ENCODE peak calls at places on chromosomes 16 and 17, in ten cellular contexts. A is mucosa of gallbladder; D is effector memory CD8-positive, alpha-beta T cell; L is NCI-H1436; C is stimulated activated CD8-positive, alpha-beta memory T cell treated with anti-CD3 and anti-CD28 coated beads, Interleukin-4, amount 100 ng/mL, for 1 hour; F is EL; M is COLO829; T is SK-N-DZ; P is right atrium auricular region; Y is skeletal muscle cell. U is an unnamed sample.

GRCh38 chr17:67629963-67630320 is 87.8 kb upstream of the NOL11 start:
- DNase-seq in C (no peak), F (peak), D (no peak), M (peak), A (peak), T (peak), P (no peak), L (peak), Y (no peak), U (no peak)

GRCh38 chr16:23388786-23389185 is 64.2 kb downstream of the COG7 start:
- DNase-seq in P (no peak), F (no peak), L (no peak), C (no peak), Y (no peak), A (no peak), D (no peak), M (no peak), T (no peak), U (no peak)

GRCh38 chr16:80014241-80014939 is 413.9 kb upstream of the MAF start:
- DNase-seq in T (no peak), A (no peak), M (no peak), P (no peak), C (no peak), D (no peak), L (no peak), Y (no peak), F (peak), U (no peak)

GRCh38 chr17:43829738-43830137 is 3.2 kb downstream of the MPP3 start:
- DNase-seq in F (no peak), C (no peak), Y (no peak), P (no peak), L (no peak), A (no peak), T (no peak), D (no peak), M (no peak), U (no peak)

GRCh38 chr17:42579794-42580551 is 2.4 kb upstream of the PSMC3IP start:
- DNase-seq in Y (no peak), P (no peak), F (no peak), D (no peak), C (no peak), M (no peak), L (no peak), A (no peak), T (no peak), U (no peak)

GRCh38 chr16:7185689-7186088 is 147.0 kb upstream of the RBFOX1 start:
- DNase-seq in P (no peak), C (no peak), M (no peak), A (no peak), F (no peak), D (no peak), T (no peak), L (no peak), Y (no peak), U (no peak)

GRCh38 chr16:1019234-1019933 is 37.8 kb downstream of the SOX8 start:
- DNase-seq in P (peak), C (no peak), M (no peak), T (no peak), F (peak), A (peak), Y (no peak), L (no peak), D (no peak), U (peak)

GRCh38 chr17:14748036-14748715 is 447.3 kb downstream of the HS3ST3B1 start:
- DNase-seq in T (no peak), F (no peak), Y (no peak), M (no peak), C (no peak), A (no peak), P (no peak), D (no peak), L (no peak), U (no peak)

GRCh38 chr17:39294060-39294459 is 68.3 kb upstream of the STAC2 start:
- DNase-seq in D (no peak), A (no peak), P (no peak), M (no peak), L (no peak), F (no peak), C (no peak), Y (no peak), T (no peak), U (no peak)

GRCh38 chr16:27355610-27356009 is 41.8 kb downstream of the IL4R start:
- DNase-seq in L (no peak), D (peak), C (no peak), P (peak), M (no peak), A (peak), T (no peak), Y (no peak), F (peak), U (peak)

GRCh38 chr17:81173761-81174160 is 7.7 kb upstream of the AATK start:
- DNase-seq in T (no peak), L (no peak), Y (no peak), P (no peak), F (no peak), C (no peak), A (no peak), D (no peak), M (no peak), U (no peak)

GRCh38 chr17:14545156-14545906 is 244.4 kb downstream of the HS3ST3B1 start:
- DNase-seq in M (no peak), T (no peak), L (no peak), P (no peak), C (no peak), D (no peak), F (no peak), A (peak), Y (no peak), U (no peak)

GRCh38 chr17:17001076-17001777 is 29.3 kb upstream of the TNFRSF13B start:
- DNase-seq in M (no peak), Y (no peak), L (no peak), T (no peak), A (no peak), D (no peak), P (no peak), C (no peak), F (no peak), U (no peak)

GRCh38 chr16:56943761-56944375 is 11.9 kb downstream of the HERPUD1 start:
- DNase-seq in Y (no peak), M (no peak), D (no peak), T (no peak), P (no peak), A (no peak), C (no peak), F (no peak), L (no peak), U (no peak)

GRCh38 chr17:65013613-65014391 is 42.7 kb downstream of the GNA13 start:
- DNase-seq in T (no peak), F (peak), A (no peak), M (peak), Y (peak), P (no peak), L (no peak), C (peak), D (peak), U (no peak)

GRCh38 chr17:49514374-49514738 is 19.3 kb downstream of the NGFR start:
- DNase-seq in M (no peak), D (no peak), F (peak), L (no peak), T (peak), C (no peak), A (no peak), Y (no peak), P (no peak), U (no peak)

GRCh38 chr17:57107498-57108101 is 22.6 kb downstream of the AKAP1 start:
- DNase-seq in Y (no peak), C (no peak), L (peak), M (peak), T (no peak), D (no peak), P (no peak), A (peak), F (peak), U (no peak)

GRCh38 chr17:65049085-65049756 is 7.3 kb downstream of the GNA13 start:
- DNase-seq in A (no peak), P (no peak), C (no peak), F (no peak), T (no peak), Y (no peak), M (no peak), D (no peak), L (no peak), U (no peak)

GRCh38 chr17:50657627-50658026 is 22.9 kb downstream of the ABCC3 start:
- DNase-seq in M (no peak), T (no peak), A (no peak), F (no peak), Y (no peak), D (no peak), C (no peak), P (no peak), L (no peak), U (no peak)

GRCh38 chr16:72666267-72666666 is 381.7 kb downstream of the ZFHX3 start:
- DNase-seq in P (no peak), Y (no peak), D (no peak), T (peak), M (no peak), F (peak), C (no peak), A (no peak), L (no peak), U (no peak)

GRCh38 chr16:12262454-12263180 is 286.1 kb downstream of the SNX29 start:
- DNase-seq in C (no peak), D (no peak), Y (no peak), F (no peak), P (no peak), M (no peak), A (peak), L (no peak), T (no peak), U (no peak)

GRCh38 chr17:80650751-80651173 is 106.1 kb downstream of the RPTOR start:
- DNase-seq in A (no peak), T (no peak), P (no peak), L (no peak), Y (no peak), M (no peak), C (no peak), D (no peak), F (no peak), U (no peak)

GRCh38 chr17:72887917-72888316 is 204.6 kb downstream of the SLC39A11 start:
- DNase-seq in C (no peak), T (no peak), M (no peak), L (no peak), D (no peak), A (no peak), F (no peak), Y (no peak), P (no peak), U (no peak)

GRCh38 chr16:52677487-52677886 is 130.5 kb upstream of the TOX3 start:
- DNase-seq in A (no peak), Y (no peak), L (no peak), P (no peak), D (no peak), F (no peak), C (no peak), M (no peak), T (no peak), U (no peak)

GRCh38 chr17:43768382-43768781 is 9.8 kb upstream of the SOST start:
- DNase-seq in A (peak), Y (no peak), L (no peak), M (no peak), F (no peak), C (no peak), P (no peak), D (no peak), T (no peak), U (peak)

GRCh38 chr17:35345926-35346771 is 27.3 kb downstream of the SLFN11 start:
- DNase-seq in Y (peak), P (peak), L (no peak), T (no peak), C (no peak), F (peak), D (no peak), M (no peak), A (peak), U (peak)

GRCh38 chr16:15581127-15581815 is 61.7 kb downstream of the MARF1 start:
- DNase-seq in A (no peak), D (no peak), Y (no peak), T (no peak), M (no peak), L (no peak), C (no peak), P (no peak), F (no peak), U (no peak)